ENCODE peak calls at places on chromosomes 12 and 14, in six cellular contexts. O is trophoblast cell, C is IMR-90, J is fibroblast of lung, F is psoas muscle, I is cardiac muscle cell. M is an unnamed sample.

GRCh38 chr12:34390171-34390841 is 368.0 kb downstream of the ALG10 start:
- DNase-seq in O (no peak), C (no peak), F (peak; percentile 25), I (no peak), J (no peak), M (no peak)

GRCh38 chr14:75542585-75543091 is 20.4 kb downstream of the BATF start:
- DNase-seq in J (peak; percentile 26), F (peak; percentile 77), C (no peak), I (peak; percentile 25), O (peak; percentile 77), M (no peak)

GRCh38 chr12:57165741-57166140 is 18.3 kb upstream of the LRP1-AS start:
- DNase-seq in F (no peak), O (no peak), C (no peak), J (peak; percentile 38), I (no peak), M (peak; percentile 57)

GRCh38 chr14:95293474-95293873 is 26.2 kb downstream of the CLMN start:
- DNase-seq in F (no peak), I (no peak), C (no peak), J (no peak), O (no peak), M (no peak)

GRCh38 chr12:81141220-81141619 is 63.3 kb downstream of the ACSS3 start:
- DNase-seq in C (no peak), O (peak; percentile 31), J (peak; percentile 6), I (no peak), F (no peak), M (no peak)

GRCh38 chr14:95998656-95999055 is 40.5 kb upstream of the C14orf132 start:
- DNase-seq in J (peak; percentile 32), O (no peak), I (peak; percentile 14), F (no peak), C (peak; percentile 53), M (no peak)

GRCh38 chr12:53048033-53048779 is 1.7 kb upstream of the TNS2 start:
- DNase-seq in C (no peak), F (peak; percentile 93), I (no peak), O (no peak), J (no peak), M (peak; percentile 70)

GRCh38 chr14:92486881-92487280 is 26.7 kb upstream of the RIN3 start:
- DNase-seq in F (no peak), I (no peak), O (no peak), J (peak; percentile 61), C (peak; percentile 66), M (no peak)

GRCh38 chr14:35112641-35113040 is 9.1 kb downstream of the PPP2R3C start:
- DNase-seq in J (no peak), C (no peak), I (no peak), O (no peak), F (no peak), M (no peak)
- H3K4me3 ChIP-seq in J (no peak overlapping the region), C (no peak overlapping the region), I (no peak overlapping the region), O (no peak overlapping the region), F (no peak overlapping the region), M (no peak overlapping the region)

GRCh38 chr12:111027431-111027830 is 107.1 kb upstream of the MYL2 start:
- DNase-seq in C (no peak), J (no peak), I (no peak), F (no peak), O (no peak), M (no peak)
- H3K27me3 ChIP-seq in C (peaks cover 12% of the 10 kb centered on the region), J (peaks cover 3% of the 10 kb centered on the region), I (peaks cover 35% of the 10 kb centered on the region), F (peaks cover 77% of the 10 kb centered on the region), O (peaks cover under 1% of the 10 kb centered on the region), M (peaks cover 52% of the 10 kb centered on the region)

DNA sequence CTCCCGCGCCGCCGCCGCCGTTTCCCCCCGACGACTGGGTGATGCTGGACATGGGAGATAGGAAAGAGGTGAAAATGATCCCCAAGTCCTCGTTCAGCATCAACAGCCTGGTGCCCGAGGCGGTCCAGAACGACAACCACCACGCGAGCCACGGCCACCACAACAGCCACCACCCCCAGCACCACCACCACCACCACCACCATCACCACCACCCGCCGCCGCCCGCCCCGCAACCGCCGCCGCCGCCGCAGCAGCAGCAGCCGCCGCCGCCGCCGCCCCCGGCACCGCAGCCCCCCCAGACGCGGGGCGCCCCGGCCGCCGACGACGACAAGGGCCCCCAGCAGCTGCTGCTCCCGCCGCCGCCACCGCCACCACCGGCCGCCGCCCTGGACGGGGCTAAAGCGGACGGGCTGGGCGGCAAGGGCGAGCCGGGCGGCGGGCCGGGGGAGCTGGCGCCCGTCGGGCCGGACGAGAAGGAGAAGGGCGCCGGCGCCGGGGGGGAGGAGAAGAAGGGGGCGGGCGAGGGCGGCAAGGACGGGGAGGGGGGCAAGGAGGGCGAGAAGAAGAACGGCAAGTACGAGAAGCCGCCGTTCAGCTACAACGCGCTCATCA is 758 bp downstream of the FOXG1 start:
- DNase-seq in C (no peak), I (no peak), J (no peak), O (no peak), F (no peak), M (no peak)
- H3K4me3 ChIP-seq in C (peak overlapping the region; percentile 10), I (no peak overlapping the region), J (no peak overlapping the region), O (no peak overlapping the region), F (no peak overlapping the region), M (peak overlapping the region; percentile 36)

GRCh38 chr12:49953146-49953545 is 2.6 kb downstream of the AQP2 start:
- DNase-seq in C (no peak), O (no peak), J (no peak), F (no peak), I (no peak), M (no peak)
- H3K27me3 ChIP-seq in C (peaks cover 79% of the 10 kb centered on the region), O (peaks cover 24% of the 10 kb centered on the region), J (peaks cover 59% of the 10 kb centered on the region), F (peaks cover 30% of the 10 kb centered on the region), I (peaks cover 30% of the 10 kb centered on the region), M (no peaks in the 10 kb centered on the region)